ENCODE peak calls at places on chromosomes 16 and 17, in five cellular contexts. P, I, X, M and R are unnamed samples.

GRCh38 chr17:64147110-64148016 is 17.4 kb upstream of the ERN1 start:
- DNase-seq in P (no peak), I (no peak), X (peak), M (peak), R (no peak)

GRCh38 chr17:12647023-12647422 is 18.7 kb upstream of the MYOCD start:
- DNase-seq in P (no peak), I (no peak), X (no peak), M (no peak), R (no peak)

GRCh38 chr16:23952128-23953041 is 116.6 kb downstream of the PRKCB start:
- DNase-seq in P (no peak), I (no peak), X (no peak), M (no peak), R (no peak)

GRCh38 chr17:34025179-34025551 is 229.9 kb upstream of the CCL2 start:
- DNase-seq in P (no peak), I (no peak), X (no peak), M (no peak), R (no peak)

GRCh38 chr16:67055712-67056487 is 27.0 kb downstream of the CBFB start:
- DNase-seq in P (no peak), I (no peak), X (peak), M (peak), R (no peak)

GRCh38 chr17:48552453-48553189 is 7.7 kb upstream of the HOXB2 start:
- DNase-seq in P (no peak), I (no peak), X (no peak), M (no peak), R (peak)

GRCh38 chr16:82199209-82199608 is 29.2 kb upstream of the MPHOSPH6 start:
- DNase-seq in P (no peak), I (no peak), X (no peak), M (no peak), R (no peak)

GRCh38 chr17:73546770-73547345 is 97.4 kb downstream of the SDK2 start:
- DNase-seq in P (no peak), I (peak), X (no peak), M (no peak), R (peak)

GRCh38 chr16:25110392-25110947 is 1.1 kb upstream of the LCMT1 start:
- DNase-seq in P (no peak), I (no peak), X (no peak), M (no peak), R (no peak)

GRCh38 chr17:66633322-66633965 is 201.5 kb upstream of the CACNG5 start:
- DNase-seq in P (no peak), I (no peak), X (no peak), M (peak), R (no peak)

GRCh38 chr17:44078412-44078811 is 7.9 kb downstream of the G6PC3 start:
- DNase-seq in P (no peak), I (no peak), X (no peak), M (no peak), R (no peak)

GRCh38 chr16:47711809-47712208 is 250.7 kb downstream of the PHKB start:
- DNase-seq in P (no peak), I (no peak), X (no peak), M (no peak), R (no peak)

GRCh38 chr17:47717261-47717697 is 15.8 kb upstream of the TBX21 start:
- DNase-seq in P (no peak), I (no peak), X (no peak), M (no peak), R (no peak)

GRCh38 chr16:52114414-52114813 is 432.5 kb downstream of the TOX3 start:
- DNase-seq in P (no peak), I (no peak), X (no peak), M (no peak), R (no peak)

GRCh38 chr16:10981697-10982216 is 37.4 kb downstream of the CLEC16A start:
- DNase-seq in P (no peak), I (peak), X (no peak), M (no peak), R (no peak)

GRCh38 chr17:82237083-82237745 is 8.4 kb downstream of the SLC16A3 start:
- DNase-seq in P (no peak), I (no peak), X (no peak), M (no peak), R (no peak)

GRCh38 chr16:4673387-4674046 is 19.8 kb upstream of the NUDT16L1 start:
- DNase-seq in P (no peak), I (no peak), X (no peak), M (no peak), R (no peak)

GRCh38 chr16:89860747-89861304 is 12.6 kb upstream of the TCF25 start:
- DNase-seq in P (peak), I (peak), X (peak), M (peak), R (peak)

GRCh38 chr16:57147381-57148191 is 38.3 kb downstream of the PSME3IP1 start:
- DNase-seq in P (peak), I (no peak), X (peak), M (peak), R (no peak)

DNA sequence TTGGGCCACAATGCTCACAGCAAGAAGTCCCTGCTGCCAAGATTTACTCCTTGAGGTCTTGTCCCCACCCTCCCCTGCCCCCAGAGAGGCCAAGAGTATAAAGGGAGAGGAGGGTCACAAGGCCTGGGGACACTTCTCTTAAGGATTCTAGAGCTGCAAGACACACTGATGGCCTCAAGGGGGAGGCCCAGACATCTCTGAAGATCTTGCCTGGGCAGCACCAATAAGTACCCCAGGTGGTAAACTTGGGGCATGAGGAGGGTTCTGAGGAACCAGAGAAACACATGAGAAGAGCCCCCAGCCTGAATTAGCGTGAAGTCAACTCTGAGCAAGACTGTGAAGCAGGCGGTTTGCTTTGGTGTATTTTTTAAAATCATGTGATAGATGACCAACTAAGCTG is 26.8 kb upstream of the MTMR4 start:
- DNase-seq in P (no peak), I (no peak), X (no peak), M (no peak), R (no peak)
- TF ChIP-seq CTCF in P (no peak), I (no peak), X (no peak), M (peak), R (peak)

GRCh38 chr16:79776243-79776884 is 175.8 kb upstream of the MAF start:
- DNase-seq in P (no peak), I (peak), X (no peak), M (peak), R (no peak)
- TF ChIP-seq CTCF in P (no peak), I (no peak), X (no peak), M (no peak), R (no peak)

DNA sequence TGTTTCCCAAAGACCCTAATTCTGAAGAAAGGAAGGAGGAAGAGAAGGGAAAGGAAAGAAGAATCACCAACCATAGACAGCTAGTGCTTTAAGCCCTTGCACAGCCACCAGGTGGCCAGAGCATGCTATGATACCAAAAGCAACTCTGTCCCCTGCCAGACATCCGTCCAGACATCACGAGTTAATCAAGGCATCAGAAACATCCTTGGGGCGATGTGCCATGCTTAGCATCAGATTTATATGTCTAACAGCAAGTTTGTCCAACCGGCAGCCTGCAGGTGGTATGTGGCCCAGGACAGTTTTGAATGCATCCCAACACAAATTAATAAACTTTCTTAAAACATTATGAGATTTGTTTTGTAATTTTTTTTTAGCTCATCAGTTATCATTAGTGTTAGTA is 2.9 kb upstream of the CRYBA1 start:
- DNase-seq in P (no peak), I (no peak), X (no peak), M (peak), R (no peak)
- TF ChIP-seq CTCF in P (no peak), I (peak), X (peak), M (peak), R (peak)

DNA sequence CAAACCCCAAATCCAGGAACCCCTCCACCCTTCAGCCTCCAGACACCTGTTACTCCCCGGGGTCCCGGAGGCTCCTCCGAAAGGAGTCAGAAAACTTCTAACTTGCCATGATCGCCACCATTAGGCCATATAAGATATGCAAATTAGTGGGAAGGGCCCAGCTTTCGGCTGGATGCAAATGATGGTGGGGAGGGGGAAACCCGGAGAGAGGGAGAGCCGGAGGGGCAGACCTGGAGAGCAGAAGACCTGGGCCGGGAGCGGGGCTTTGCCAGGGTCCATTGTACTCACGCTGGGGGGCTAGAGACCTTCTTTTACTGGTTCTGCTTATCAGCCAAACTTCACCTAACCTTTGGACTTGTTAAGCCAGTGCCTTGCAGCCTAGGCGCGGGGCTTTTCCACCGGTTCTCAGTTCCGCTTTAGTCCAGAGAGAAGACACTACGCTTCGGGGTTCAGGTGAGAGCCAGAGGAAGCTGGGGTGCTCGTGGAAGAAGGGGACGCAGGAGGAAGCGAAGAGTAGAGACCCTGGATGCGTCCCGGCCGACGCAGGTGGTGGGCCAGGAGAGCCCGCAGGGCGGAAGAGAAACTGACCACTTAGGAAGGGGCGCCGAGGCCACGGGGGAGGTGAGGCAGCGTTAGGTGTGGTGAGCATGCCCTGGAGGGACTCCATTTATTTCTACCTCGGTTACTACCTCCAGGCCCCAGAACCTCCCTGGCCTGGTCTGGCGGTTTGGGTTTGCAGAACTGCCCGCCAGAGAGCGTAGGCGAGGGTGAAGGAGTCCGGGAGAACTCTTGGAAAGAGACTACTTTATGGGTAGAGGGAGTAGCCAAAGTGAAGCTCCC is at the start of gene HNF1B:
- DNase-seq in P (no peak), I (no peak), X (no peak), M (no peak), R (peak)
- TF ChIP-seq CTCF in P (no peak), I (no peak), X (no peak), M (no peak), R (no peak)

GRCh38 chr16:2339521-2340484 is 725 bp downstream of the ABCA3 start:
- DNase-seq in P (peak), I (peak), X (peak), M (peak), R (peak)
- TF ChIP-seq CTCF in P (no peak), I (no peak), X (no peak), M (no peak), R (no peak)

DNA sequence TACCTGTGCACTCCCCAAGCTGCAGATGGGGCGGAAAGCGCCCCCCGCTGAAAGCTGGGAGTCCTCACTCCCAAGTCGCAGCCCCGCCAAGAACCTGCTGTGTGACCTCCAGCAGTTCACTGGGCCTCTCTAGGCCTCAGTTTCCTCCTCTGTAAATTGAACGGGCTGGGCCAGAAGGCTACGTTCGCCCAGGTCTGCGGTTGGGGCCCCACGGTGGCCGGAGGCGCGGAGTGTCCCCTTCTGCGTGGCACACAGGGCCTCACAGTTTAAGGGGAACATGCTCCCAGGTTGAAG is 628 bp downstream of the GALK1 start:
- DNase-seq in P (no peak), I (no peak), X (no peak), M (no peak), R (no peak)
- TF ChIP-seq CTCF in P (no peak), I (no peak), X (peak), M (no peak), R (peak)

GRCh38 chr17:79159471-79159870 is 84.8 kb downstream of the ENGASE start:
- DNase-seq in P (no peak), I (no peak), X (no peak), M (no peak), R (no peak)
- TF ChIP-seq CTCF in P (no peak), I (no peak), X (no peak), M (no peak), R (no peak)